ENCODE peak calls at places on chromosomes 3 and 15, in six cellular contexts. M, S, O, T, D and A are unnamed samples.

GRCh38 chr15:70710714-70711113 is 52.6 kb downstream of the UACA start:
- DNase-seq in M (no peak), S (no peak), O (no peak), T (no peak), D (no peak), A (no peak)

GRCh38 chr3:182487048-182487447 is 306.3 kb upstream of the ATP11B start:
- DNase-seq in M (no peak), S (no peak), O (no peak), T (no peak), D (no peak), A (peak; percentile 49)

GRCh38 chr3:52318186-52318793 is 2.2 kb downstream of the DNAH1 start:
- DNase-seq in M (no peak), S (no peak), O (no peak), T (no peak), D (no peak), A (no peak)

GRCh38 chr15:68192117-68192516 is 13.0 kb downstream of the CALML4 start:
- DNase-seq in M (no peak), S (no peak), O (no peak), T (no peak), D (no peak), A (no peak)

GRCh38 chr3:58837863-58838255 is 171.3 kb upstream of the FAM3D start:
- DNase-seq in M (no peak), S (no peak), O (peak; percentile 52), T (no peak), D (no peak), A (no peak)

GRCh38 chr15:80121546-80121945 is 31.3 kb upstream of the FAH start:
- DNase-seq in M (no peak), S (no peak), O (peak; percentile 3), T (no peak), D (no peak), A (no peak)

GRCh38 chr15:97991972-97992541 is 31.6 kb downstream of the ARRDC4 start:
- DNase-seq in M (no peak), S (no peak), O (no peak), T (no peak), D (no peak), A (no peak)

GRCh38 chr3:139308156-139309017 is 35.4 kb upstream of the MRPS22 start:
- DNase-seq in M (no peak), S (no peak), O (peak; percentile 73), T (no peak), D (no peak), A (no peak)

GRCh38 chr3:125039041-125039896 is 16.5 kb downstream of the HEG1 start:
- DNase-seq in M (no peak), S (no peak), O (no peak), T (no peak), D (no peak), A (no peak)

GRCh38 chr3:48367201-48367600 is 4.8 kb upstream of the FBXW12 start:
- DNase-seq in M (no peak), S (no peak), O (no peak), T (no peak), D (no peak), A (peak; percentile 40)

GRCh38 chr15:72890043-72890442 is 106.5 kb upstream of the ADPGK start:
- DNase-seq in M (no peak), S (no peak), O (no peak), T (no peak), D (no peak), A (no peak)

GRCh38 chr3:78858165-78858564 is 909.6 kb downstream of the ROBO1 start:
- DNase-seq in M (no peak), S (no peak), O (no peak), T (no peak), D (no peak), A (no peak)

GRCh38 chr3:170622369-170623159 is 36.7 kb upstream of the SLC7A14 start:
- DNase-seq in M (no peak), S (no peak), O (peak; percentile 93), T (no peak), D (no peak), A (no peak)

GRCh38 chr3:159128628-159129027 is 326.8 kb downstream of the MFSD1 start:
- DNase-seq in M (no peak), S (no peak), O (peak; percentile 75), T (no peak), D (no peak), A (no peak)

GRCh38 chr15:25933456-25934158 is 70.5 kb upstream of the ATP10A start:
- DNase-seq in M (peak; percentile 73), S (peak; percentile 42), O (peak; percentile 90), T (peak; percentile 54), D (peak; percentile 34), A (no peak)

GRCh38 chr3:194714122-194714425 is 28.4 kb downstream of the FAM43A start:
- DNase-seq in M (no peak), S (no peak), O (no peak), T (no peak), D (no peak), A (no peak)

GRCh38 chr3:187739125-187739560 is 6.1 kb downstream of the BCL6 start:
- DNase-seq in M (peak; percentile 47), S (no peak), O (no peak), T (no peak), D (no peak), A (no peak)